ENCODE peak calls at places on chromosomes 1 and 21, in nine cellular contexts. L is colonic mucosa; H is left ventricle myocardium inferior; J is astrocyte; I is BE2C; S is hepatocyte; U is tibial nerve; W is CD4-positive, alpha-beta T cell; F is aorta. A is an unnamed sample. For H3K27me3, the result is how much of the 10 kb centered on the place peaks cover.

GRCh38 chr1:89114662-89115061 is 11.3 kb downstream of the GBP2 start:
- DNase-seq in L (no peak), H (no peak), J (no peak), I (no peak), S (no peak), U (no peak), W (no peak), F (no peak), A (no peak)

GRCh38 chr21:36773111-36773510 is 74.2 kb downstream of the SIM2 start:
- DNase-seq in L (peak), H (peak), J (peak), I (peak), S (peak), U (no peak), W (no peak), F (peak), A (peak)

GRCh38 chr1:89957063-89957462 is 37.8 kb upstream of the ZNF326 start:
- DNase-seq in L (no peak), H (no peak), J (no peak), I (no peak), S (no peak), U (no peak), W (no peak), F (no peak), A (no peak)

GRCh38 chr1:99685516-99686180 is 39.7 kb downstream of the PALMD start:
- DNase-seq in L (peak), H (peak), J (peak), I (peak), S (peak), U (peak), W (peak), F (peak), A (peak)

GRCh38 chr1:219699870-219700269 is 87.0 kb upstream of the ZC3H11B start:
- DNase-seq in L (no peak), H (no peak), J (peak), I (no peak), S (no peak), U (no peak), W (no peak), F (no peak), A (peak)

GRCh38 chr21:37032877-37033471 is 26.5 kb downstream of the RIPPLY3 start:
- DNase-seq in L (no peak), H (no peak), J (peak), I (no peak), S (peak), U (no peak), W (no peak), F (no peak), A (peak)

GRCh38 chr1:185670187-185670627 is 64.0 kb upstream of the HMCN1 start:
- DNase-seq in L (no peak), H (no peak), J (peak), I (no peak), S (peak), U (peak), W (peak), F (no peak), A (peak)

GRCh38 chr1:3736708-3737107 is 15.5 kb upstream of the CCDC27 start:
- DNase-seq in L (no peak), H (no peak), J (no peak), I (no peak), S (no peak), U (no peak), W (no peak), F (no peak), A (no peak)

GRCh38 chr1:67149179-67149770 is 14.5 kb upstream of the C1orf141 start:
- DNase-seq in L (peak), H (peak), J (peak), I (peak), S (peak), U (peak), W (peak), F (peak), A (peak)

GRCh38 chr1:99465176-99465900 is 180.6 kb upstream of the PALMD start:
- DNase-seq in L (no peak), H (no peak), J (peak), I (no peak), S (no peak), U (no peak), W (no peak), F (no peak), A (peak)

GRCh38 chr1:167630568-167631385 is 745 bp downstream of the RCSD1 start:
- DNase-seq in L (no peak), H (no peak), J (no peak), I (no peak), S (no peak), U (no peak), W (no peak), F (no peak), A (no peak)

GRCh38 chr1:161054232-161054631 is 8.5 kb upstream of the USF1 start:
- DNase-seq in L (no peak), H (no peak), J (no peak), I (no peak), S (no peak), U (no peak), W (no peak), F (no peak), A (no peak)

GRCh38 chr1:185969028-185969427 is 234.8 kb downstream of the HMCN1 start:
- DNase-seq in L (no peak), H (no peak), J (no peak), I (no peak), S (no peak), U (no peak), W (no peak), F (no peak), A (no peak)

GRCh38 chr21:32949701-32950100 is 76.0 kb upstream of the OLIG2 start:
- DNase-seq in L (no peak), H (no peak), J (no peak), I (no peak), S (no peak), U (no peak), W (no peak), F (no peak), A (no peak)
- H3K27me3 ChIP-seq in L (under half), H (under half), J (under half), I (under half), S (under half), U (under half), W (under half), F (under half), A (under half)

GRCh38 chr1:17680335-17680734 is 74.8 kb upstream of the ACTL8 start:
- DNase-seq in L (no peak), H (no peak), J (no peak), I (no peak), S (no peak), U (no peak), W (no peak), F (no peak), A (no peak)

GRCh38 chr1:17683551-17683950 is 71.6 kb upstream of the ACTL8 start:
- DNase-seq in L (no peak), H (no peak), J (no peak), I (peak), S (no peak), U (no peak), W (no peak), F (no peak), A (no peak)

GRCh38 chr1:17684810-17685209 is 70.3 kb upstream of the ACTL8 start:
- DNase-seq in L (no peak), H (no peak), J (no peak), I (no peak), S (no peak), U (no peak), W (no peak), F (no peak), A (no peak)

GRCh38 chr1:17679856-17680255 is 75.3 kb upstream of the ACTL8 start:
- DNase-seq in L (no peak), H (no peak), J (no peak), I (no peak), S (no peak), U (no peak), W (no peak), F (no peak), A (no peak)

DNA sequence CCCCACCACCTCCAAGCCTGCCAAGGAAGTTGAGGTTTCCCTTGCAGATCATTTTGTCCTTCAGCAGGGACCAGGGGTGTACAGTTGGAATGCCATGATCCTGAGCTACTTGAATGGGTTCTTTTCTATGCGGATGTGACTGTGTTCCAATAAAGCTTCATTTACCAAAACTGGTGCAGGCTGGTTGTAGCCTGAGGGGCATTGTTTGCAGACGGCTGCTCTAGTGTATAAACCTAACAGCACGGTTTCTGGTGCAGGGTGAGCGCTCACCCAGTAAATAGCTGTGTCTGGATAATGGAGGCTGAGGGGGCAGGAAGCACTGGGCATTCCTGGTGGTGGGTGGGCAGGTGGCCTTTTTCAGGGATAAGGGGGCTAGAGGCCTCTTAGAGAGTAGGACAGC is 72.7 kb upstream of the ACTL8 start:
- DNase-seq in L (no peak), H (no peak), J (no peak), I (peak), S (no peak), U (no peak), W (no peak), F (no peak), A (no peak)
- H3K27me3 ChIP-seq in L (under half), H (under half), J (under half), I (under half), S (under half), U (under half), W (under half), F (under half), A (under half)

DNA sequence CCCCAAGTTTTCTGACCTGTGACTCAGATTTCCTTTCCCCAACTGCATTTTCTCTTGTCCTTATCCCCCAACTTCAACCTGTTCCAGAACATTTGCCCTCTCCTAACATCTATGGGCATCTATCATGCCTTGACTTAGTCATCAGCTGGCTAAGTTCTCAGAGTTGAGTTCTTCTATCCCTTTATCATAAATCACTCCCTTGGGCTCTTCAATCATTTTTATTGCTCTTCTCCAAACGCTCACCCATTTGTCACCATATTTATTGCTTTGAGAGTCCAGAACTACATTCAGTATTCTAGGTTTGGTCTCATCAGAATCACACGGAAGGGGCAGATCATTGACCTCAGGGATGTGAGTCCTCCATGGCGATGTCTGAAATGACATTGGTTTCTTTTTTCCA is 151.2 kb downstream of the ASTN1 start:
- DNase-seq in L (no peak), H (no peak), J (no peak), I (no peak), S (no peak), U (no peak), W (no peak), F (no peak), A (no peak)
- H3K27me3 ChIP-seq in L (under half), H (under half), J (under half), I (under half), S (under half), U (under half), W (under half), F (under half), A (under half)

GRCh38 chr1:119655160-119655559 is 7.1 kb upstream of the ZNF697 start:
- DNase-seq in L (no peak), H (no peak), J (no peak), I (no peak), S (no peak), U (no peak), W (no peak), F (no peak), A (no peak)
- H3K27me3 ChIP-seq in L (under half), H (under half), J (under half), I (half or more), S (under half), U (under half), W (under half), F (under half), A (under half)

GRCh38 chr1:114009393-114009792 is 30.1 kb downstream of the OLFML3 start:
- DNase-seq in L (no peak), H (no peak), J (peak), I (no peak), S (no peak), U (no peak), W (no peak), F (no peak), A (no peak)

GRCh38 chr1:114008352-114009041 is 29.2 kb downstream of the OLFML3 start:
- DNase-seq in L (no peak), H (no peak), J (peak), I (no peak), S (no peak), U (no peak), W (no peak), F (no peak), A (no peak)

GRCh38 chr1:114010433-114011184 is 31.3 kb downstream of the OLFML3 start:
- DNase-seq in L (no peak), H (no peak), J (no peak), I (no peak), S (no peak), U (no peak), W (no peak), F (no peak), A (no peak)

GRCh38 chr1:114011796-114012195 is 32.5 kb downstream of the OLFML3 start:
- DNase-seq in L (no peak), H (no peak), J (no peak), I (no peak), S (no peak), U (no peak), W (no peak), F (no peak), A (no peak)

DNA sequence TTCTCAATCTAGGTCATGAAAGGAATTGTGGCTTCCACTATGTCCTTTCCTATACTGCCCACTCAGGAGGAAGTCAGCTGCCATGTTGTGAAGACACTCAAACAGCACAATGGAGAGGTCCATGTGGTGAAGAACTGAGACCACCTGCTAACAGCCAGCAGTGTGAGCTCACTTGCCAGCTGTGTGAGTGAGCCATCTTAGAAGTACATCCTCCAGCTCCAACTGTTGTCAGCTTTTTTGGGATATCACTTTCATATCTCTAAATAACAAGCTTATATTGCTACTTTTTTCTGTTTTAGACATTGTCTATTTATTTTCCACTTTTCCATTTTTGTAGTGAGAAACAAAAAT is 29.7 kb downstream of the OLFML3 start:
- DNase-seq in L (no peak), H (no peak), J (no peak), I (no peak), S (no peak), U (no peak), W (no peak), F (no peak), A (no peak)
- H3K27me3 ChIP-seq in L (under half), H (under half), J (under half), I (under half), S (under half), U (under half), W (under half), F (under half), A (under half)

GRCh38 chr1:152109231-152109997 is 5.8 kb downstream of the TCHH start:
- DNase-seq in L (peak), H (no peak), J (no peak), I (no peak), S (no peak), U (no peak), W (no peak), F (no peak), A (no peak)

GRCh38 chr1:152108899-152109222 is 6.4 kb downstream of the TCHH start:
- DNase-seq in L (peak), H (no peak), J (no peak), I (no peak), S (no peak), U (no peak), W (no peak), F (peak), A (no peak)

GRCh38 chr1:152110860-152111514 is 4.3 kb downstream of the TCHH start:
- DNase-seq in L (peak), H (peak), J (peak), I (peak), S (peak), U (no peak), W (no peak), F (peak), A (peak)

GRCh38 chr1:152110365-152110859 is 4.8 kb downstream of the TCHH start:
- DNase-seq in L (peak), H (peak), J (peak), I (no peak), S (peak), U (no peak), W (no peak), F (peak), A (peak)

DNA sequence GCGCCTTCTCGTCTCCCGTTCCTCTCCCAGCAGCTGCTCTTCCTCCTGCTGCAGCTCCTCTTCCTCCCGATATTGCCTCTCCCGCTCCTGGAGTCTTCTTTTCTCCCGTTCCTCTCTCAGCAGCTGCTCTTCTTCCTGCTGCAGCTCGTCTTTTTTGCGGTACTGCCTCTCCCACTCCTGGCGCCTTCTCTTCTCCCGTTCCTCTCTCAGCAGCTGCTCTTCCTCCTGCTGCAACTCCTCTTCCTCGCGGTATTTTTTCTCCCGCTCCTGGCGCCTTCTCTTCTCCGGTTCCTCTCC is 5.3 kb downstream of the TCHH start:
- DNase-seq in L (no peak), H (no peak), J (no peak), I (no peak), S (no peak), U (no peak), W (no peak), F (no peak), A (no peak)
- H3K27me3 ChIP-seq in L (half or more), H (half or more), J (half or more), I (half or more), S (half or more), U (half or more), W (half or more), F (under half), A (half or more)

GRCh38 chr21:34667761-34668160 is 1.0 kb upstream of the CLIC6 start:
- DNase-seq in L (no peak), H (no peak), J (no peak), I (no peak), S (no peak), U (no peak), W (no peak), F (no peak), A (no peak)
- H3K27me3 ChIP-seq in L (under half), H (half or more), J (half or more), I (under half), S (under half), U (under half), W (under half), F (under half), A (under half)